ENCODE peak calls at places on chromosomes 6 and 20, in four cellular contexts. O is NCI-H2081 treated with DMSO at 0.1 percent for 48 hours, H is mammary epithelial cell, L is HFFc6. A is an unnamed sample.

GRCh38 chr6:137927777-137928218 is 60.7 kb downstream of the TNFAIP3 start:
- DNase-seq in O (no peak), H (peak), L (no peak), A (no peak)

GRCh38 chr20:6636209-6637159 is 131.0 kb upstream of the BMP2 start:
- DNase-seq in O (no peak), H (peak), L (no peak), A (no peak)

GRCh38 chr20:881051-881820 is 34.9 kb downstream of the ANGPT4 start:
- DNase-seq in O (no peak), H (peak), L (peak), A (no peak)

GRCh38 chr6:71886184-71887005 is at the start of gene RIMS1:
- DNase-seq in O (no peak), H (no peak), L (peak), A (no peak)

GRCh38 chr20:15818651-15819071 is 754.6 kb downstream of the KIF16B start:
- DNase-seq in O (peak), H (peak), L (no peak), A (no peak)

GRCh38 chr6:42013134-42013516 is 37.2 kb upstream of the TAF8 start:
- DNase-seq in O (no peak), H (peak), L (peak), A (no peak)

GRCh38 chr6:32082951-32083350 is 26.2 kb downstream of the TNXB start:
- DNase-seq in O (no peak), H (peak), L (peak), A (no peak)

GRCh38 chr20:58251979-58252591 is 23.6 kb upstream of the ANKRD60 start:
- DNase-seq in O (no peak), H (peak), L (peak), A (no peak)

GRCh38 chr20:14925286-14925685 is 587.9 kb upstream of the FLRT3 start:
- DNase-seq in O (no peak), H (peak), L (no peak), A (no peak)

GRCh38 chr6:163001341-163001740 is 273.6 kb downstream of the PACRG start:
- DNase-seq in O (no peak), H (no peak), L (peak), A (no peak)

GRCh38 chr20:48841861-48842529 is 14.2 kb upstream of the PREX1 start:
- DNase-seq in O (no peak), H (peak), L (peak), A (no peak)

GRCh38 chr6:41939091-41939847 is 2.3 kb downstream of the CCND3 start:
- DNase-seq in O (no peak), H (no peak), L (peak), A (peak)

GRCh38 chr6:150940951-150941350 is 75.4 kb downstream of the MTHFD1L start:
- DNase-seq in O (no peak), H (no peak), L (no peak), A (no peak)